ENCODE peak calls at places on chromosomes 11 and 22, in five cellular contexts. V is body of pancreas, T is tibial nerve, F is transverse colon, C is heart left ventricle. D is an unnamed sample. For H3K4me1, the result is how much of the 10 kb centered on the place peaks cover.

GRCh38 chr11:65791719-65792213 is 4.9 kb downstream of the OVOL1 start:
- DNase-seq in V (no peak), T (no peak), F (peak), C (no peak), D (peak)

GRCh38 chr11:14418801-14419417 is 59.9 kb upstream of the RRAS2 start:
- DNase-seq in V (peak), T (no peak), F (no peak), C (no peak), D (no peak)

GRCh38 chr11:34044664-34045485 is 6.7 kb upstream of the CAPRIN1 start:
- DNase-seq in V (no peak), T (peak), F (no peak), C (no peak), D (no peak)

GRCh38 chr22:49999901-50000586 is 12.5 kb downstream of the IL17REL start:
- DNase-seq in V (peak), T (no peak), F (no peak), C (no peak), D (no peak)

GRCh38 chr11:126419801-126420729 is 64.6 kb downstream of the ST3GAL4 start:
- DNase-seq in V (no peak), T (no peak), F (no peak), C (no peak), D (no peak)

GRCh38 chr22:22397292-22397870 is 111.2 kb downstream of the ZNF280B start:
- DNase-seq in V (no peak), T (peak), F (no peak), C (peak), D (no peak)

GRCh38 chr22:49573109-49573765 is 254.4 kb downstream of the BRD1 start:
- DNase-seq in V (no peak), T (no peak), F (peak), C (no peak), D (peak)

GRCh38 chr11:107821199-107821926 is 37.2 kb downstream of the SLC35F2 start:
- DNase-seq in V (no peak), T (no peak), F (no peak), C (no peak), D (no peak)

GRCh38 chr11:129705341-129705740 is 110.3 kb upstream of the TMEM45B start:
- DNase-seq in V (no peak), T (no peak), F (no peak), C (no peak), D (no peak)

GRCh38 chr11:29208117-29208516 is 808.7 kb downstream of the KCNA4 start:
- DNase-seq in V (no peak), T (no peak), F (no peak), C (no peak), D (no peak)

GRCh38 chr22:44309137-44309536 is 3.6 kb downstream of the SHISAL1 start:
- DNase-seq in V (no peak), T (peak), F (peak), C (no peak), D (no peak)

GRCh38 chr11:134038897-134039470 is 29.9 kb upstream of the JAM3 start:
- DNase-seq in V (no peak), T (no peak), F (no peak), C (peak), D (no peak)

GRCh38 chr11:11036185-11037161 is 178.6 kb upstream of the ZBED5 start:
- DNase-seq in V (peak), T (peak), F (no peak), C (no peak), D (no peak)

GRCh38 chr11:117187799-117188481 is 9.4 kb downstream of the SIDT2 start:
- DNase-seq in V (peak), T (no peak), F (no peak), C (no peak), D (no peak)

GRCh38 chr11:81497202-81497804 is 1236.4 kb downstream of the FAM181B start:
- DNase-seq in V (peak), T (peak), F (no peak), C (no peak), D (no peak)

GRCh38 chr11:44749160-44749559 is 22.4 kb downstream of the TSPAN18 start:
- DNase-seq in V (no peak), T (no peak), F (no peak), C (no peak), D (no peak)

GRCh38 chr11:73124796-73125195 is 17.3 kb downstream of the FCHSD2 start:
- DNase-seq in V (no peak), T (no peak), F (no peak), C (no peak), D (no peak)

GRCh38 chr22:44448271-44448780 is 49.7 kb downstream of the RTL6 start:
- DNase-seq in V (peak), T (peak), F (peak), C (peak), D (peak)

GRCh38 chr11:62930157-62930556 is 9.0 kb upstream of the CHRM1 start:
- DNase-seq in V (no peak), T (no peak), F (no peak), C (peak), D (no peak)

GRCh38 chr22:32926600-32926999 is 125.1 kb downstream of the TIMP3 start:
- DNase-seq in V (no peak), T (peak), F (no peak), C (no peak), D (peak)

GRCh38 chr22:42301072-42301741 is 30.8 kb upstream of the TCF20 start:
- DNase-seq in V (no peak), T (no peak), F (no peak), C (no peak), D (no peak)

GRCh38 chr11:12864316-12865156 is 144.6 kb upstream of the RASSF10 start:
- DNase-seq in V (peak), T (no peak), F (no peak), C (no peak), D (no peak)

GRCh38 chr11:32427935-32428664 is 7.2 kb downstream of the WT1 start:
- DNase-seq in V (no peak), T (no peak), F (no peak), C (no peak), D (no peak)

GRCh38 chr11:1163321-1163910 is 5.7 kb downstream of the MUC5AC start:
- DNase-seq in V (no peak), T (no peak), F (no peak), C (no peak), D (peak)

GRCh38 chr22:33051960-33052839 is 6.0 kb downstream of the SYN3 start:
- DNase-seq in V (no peak), T (no peak), F (no peak), C (no peak), D (no peak)

GRCh38 chr11:8049084-8049483 is 31.9 kb upstream of the TUB start:
- DNase-seq in V (no peak), T (no peak), F (no peak), C (no peak), D (no peak)

GRCh38 chr22:39114157-39114511 is 17.1 kb downstream of the APOBEC3H start:
- DNase-seq in V (no peak), T (no peak), F (no peak), C (no peak), D (no peak)

GRCh38 chr11:68996376-68997123 is 15.8 kb upstream of the MRGPRD start:
- DNase-seq in V (no peak), T (no peak), F (no peak), C (no peak), D (no peak)

GRCh38 chr22:19060356-19061009 is 61.7 kb downstream of the DGCR2 start:
- DNase-seq in V (no peak), T (no peak), F (no peak), C (no peak), D (no peak)

GRCh38 chr22:42269407-42270177 is 861 bp downstream of the TCF20 start:
- DNase-seq in V (peak), T (no peak), F (peak), C (peak), D (peak)

GRCh38 chr22:35349368-35349703 is 31.6 kb upstream of the HMOX1 start:
- DNase-seq in V (peak), T (no peak), F (no peak), C (no peak), D (no peak)

GRCh38 chr11:77468527-77468926 is 5.4 kb downstream of the PAK1 start:
- DNase-seq in V (no peak), T (no peak), F (no peak), C (no peak), D (no peak)
- TF ChIP-seq CTCF in V (no peak), T (no peak), F (no peak), C (no peak), D (no peak)

GRCh38 chr11:27469333-27469680 is 3.3 kb downstream of the LGR4 start:
- DNase-seq in V (peak), T (no peak), F (no peak), C (no peak), D (no peak)
- H3K4me1 ChIP-seq in V (under half), T (under half), F (under half), C (half or more), D (under half)

DNA sequence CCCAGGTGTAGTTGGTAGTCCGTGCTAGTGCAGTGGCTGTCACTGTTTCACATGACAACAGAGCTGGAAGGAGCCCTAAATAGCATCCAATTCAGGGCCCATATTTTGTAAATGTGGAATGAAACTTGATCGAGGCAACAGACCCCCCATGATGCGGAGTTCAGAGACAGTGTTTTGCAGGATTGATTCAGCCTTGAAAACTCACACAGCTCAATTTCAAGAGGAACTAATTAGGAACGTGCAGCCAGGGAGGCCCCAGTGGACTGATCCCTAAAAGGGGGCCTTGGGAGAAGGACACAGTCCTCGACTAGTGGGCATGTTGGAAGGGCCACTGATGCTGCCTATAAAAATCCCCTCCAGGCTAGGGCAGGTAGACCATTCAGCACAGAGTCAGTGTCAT is 61.0 kb upstream of the TTC12 start:
- DNase-seq in V (no peak), T (no peak), F (no peak), C (no peak), D (no peak)
- TF ChIP-seq POLR2A in V (no peak), T (no peak), F (no peak), C (no peak), D (no peak)

GRCh38 chr22:27151407-27151806 is 494.0 kb downstream of the MIAT start:
- DNase-seq in V (no peak), T (no peak), F (no peak), C (no peak), D (no peak)
- TF ChIP-seq CTCF in V (no peak), T (no peak), F (no peak), C (no peak), D (no peak)

GRCh38 chr11:74462009-74462408 is 5.3 kb downstream of the KCNE3 start:
- DNase-seq in V (peak), T (peak), F (peak), C (peak), D (peak)

GRCh38 chr11:74465291-74465708 is 2.0 kb downstream of the KCNE3 start:
- DNase-seq in V (peak), T (no peak), F (peak), C (no peak), D (no peak)

GRCh38 chr11:74462631-74463030 is 4.7 kb downstream of the KCNE3 start:
- DNase-seq in V (no peak), T (no peak), F (no peak), C (no peak), D (no peak)

GRCh38 chr11:74464746-74465145 is 2.6 kb downstream of the KCNE3 start:
- DNase-seq in V (no peak), T (no peak), F (no peak), C (no peak), D (no peak)

GRCh38 chr11:74463216-74463615 is 4.1 kb downstream of the KCNE3 start:
- DNase-seq in V (no peak), T (no peak), F (no peak), C (no peak), D (no peak)
- H3K4me1 ChIP-seq in V (half or more), T (under half), F (under half), C (under half), D (under half)

GRCh38 chr11:119016216-119017009 is 1.7 kb downstream of the RPS25 start:
- DNase-seq in V (no peak), T (no peak), F (no peak), C (no peak), D (no peak)
- TF ChIP-seq POLR2A in V (no peak), T (no peak), F (no peak), C (no peak), D (no peak)

GRCh38 chr11:104146421-104146820 is 17.5 kb downstream of the PDGFD start:
- DNase-seq in V (no peak), T (no peak), F (no peak), C (no peak), D (no peak)
- TF ChIP-seq CTCF in V (no peak), T (no peak), F (no peak), C (no peak), D (no peak)

DNA sequence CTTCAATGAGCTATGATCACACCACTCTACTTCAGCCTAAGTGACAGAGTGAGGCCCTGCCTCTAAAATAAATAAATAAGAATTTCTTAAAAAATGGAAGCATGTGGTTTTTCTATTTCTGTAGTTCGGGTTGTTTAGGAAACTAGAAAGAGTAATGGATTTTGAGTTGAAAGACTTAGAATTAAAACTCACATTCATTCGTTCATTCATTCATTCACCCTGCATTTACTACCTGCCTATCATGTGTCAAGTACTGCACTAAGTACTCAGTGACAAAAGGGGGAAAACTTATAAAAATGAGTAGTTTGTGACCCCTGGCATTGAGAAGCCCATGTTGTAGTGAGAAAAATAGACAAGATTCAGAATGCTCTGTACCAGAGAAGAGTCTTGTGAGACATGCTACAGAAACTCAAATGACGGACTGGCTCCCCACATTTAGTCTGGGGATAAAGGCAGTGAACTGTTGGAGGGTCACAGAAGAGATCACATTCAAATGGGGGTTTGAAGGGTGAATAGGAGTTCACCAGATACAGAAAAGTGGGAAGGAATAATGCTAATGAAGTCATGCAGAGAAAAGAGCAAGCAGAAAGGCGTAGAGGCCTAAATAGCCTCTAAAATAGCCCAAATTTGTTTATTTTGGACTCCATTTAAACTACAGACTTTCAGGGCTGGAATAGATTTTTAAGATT is 7.0 kb downstream of the CSRP3 start:
- DNase-seq in V (no peak), T (no peak), F (no peak), C (no peak), D (no peak)
- H3K4me1 ChIP-seq in V (under half), T (under half), F (under half), C (half or more), D (under half)

GRCh38 chr11:125111341-125112234 is at the start of gene TMEM218:
- DNase-seq in V (peak), T (peak), F (peak), C (peak), D (peak)
- TF ChIP-seq POLR2A in V (peak), T (no peak), F (peak), C (no peak), D (peak)

GRCh38 chr11:111765320-111765983 is 737 bp downstream of the PPP2R1B start:
- DNase-seq in V (peak), T (peak), F (no peak), C (peak), D (no peak)

GRCh38 chr11:111762526-111762925 is 3.7 kb downstream of the PPP2R1B start:
- DNase-seq in V (no peak), T (no peak), F (no peak), C (no peak), D (no peak)

GRCh38 chr11:111764621-111765020 is 1.6 kb downstream of the PPP2R1B start:
- DNase-seq in V (no peak), T (no peak), F (no peak), C (no peak), D (no peak)

GRCh38 chr11:111761056-111761455 is 5.1 kb downstream of the PPP2R1B start:
- DNase-seq in V (peak), T (no peak), F (no peak), C (no peak), D (no peak)

DNA sequence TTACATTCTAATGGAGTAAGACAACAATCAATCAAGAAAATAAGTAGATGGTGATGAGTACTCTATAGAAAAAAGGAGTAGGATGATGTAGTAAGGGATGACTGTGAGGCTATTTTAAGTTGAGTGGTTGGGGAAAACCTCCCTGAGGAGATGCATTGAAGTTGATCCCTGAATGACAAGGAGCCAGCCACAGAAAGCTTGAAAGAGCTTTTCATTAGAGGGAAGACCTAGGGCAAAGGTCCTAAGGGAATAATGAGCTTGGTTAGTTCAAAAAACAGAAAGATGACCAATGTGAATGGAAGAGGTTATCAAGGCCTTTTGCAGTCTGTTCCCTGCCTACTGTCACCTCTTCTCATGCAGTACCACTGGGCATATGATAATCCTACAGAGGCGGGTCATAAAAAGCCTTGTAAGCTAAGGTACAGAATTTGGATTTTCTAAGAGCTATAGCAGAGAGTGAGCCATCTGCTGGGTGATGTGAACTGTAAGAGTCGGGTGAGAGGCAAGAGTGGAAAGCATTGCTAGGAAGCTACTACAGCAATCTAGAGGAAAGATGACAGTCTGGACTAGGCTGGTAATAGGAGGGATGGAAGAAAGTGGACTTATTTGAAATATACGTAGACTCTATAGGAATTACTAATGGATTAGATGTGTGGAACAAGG is 3.1 kb downstream of the PPP2R1B start:
- DNase-seq in V (no peak), T (no peak), F (no peak), C (no peak), D (no peak)
- TF ChIP-seq CTCF in V (no peak), T (no peak), F (no peak), C (no peak), D (no peak)